ENCODE peak calls at places on chromosomes 3 and 15, in four cellular contexts. M, Z, F and B are unnamed samples.

GRCh38 chr3:10556312-10556711 is 50.9 kb upstream of the ATP2B2 start:
- DNase-seq in M (no peak), Z (no peak), F (no peak), B (no peak)

GRCh38 chr15:45307230-45307924 is 55.3 kb downstream of the SLC28A2 start:
- DNase-seq in M (no peak), Z (peak), F (peak), B (peak)

GRCh38 chr3:46662771-46663551 is 30.5 kb downstream of the ALS2CL start:
- DNase-seq in M (no peak), Z (no peak), F (no peak), B (no peak)

GRCh38 chr3:4399476-4399875 is 67.6 kb downstream of the SUMF1 start:
- DNase-seq in M (no peak), Z (no peak), F (no peak), B (no peak)

GRCh38 chr3:76970006-76970680 is 69.8 kb upstream of the ROBO2 start:
- DNase-seq in M (no peak), Z (no peak), F (no peak), B (peak)

GRCh38 chr3:11085078-11085840 is 69.0 kb upstream of the HRH1 start:
- DNase-seq in M (no peak), Z (no peak), F (no peak), B (no peak)

GRCh38 chr3:158152186-158152585 is 42.3 kb downstream of the RSRC1 start:
- DNase-seq in M (no peak), Z (no peak), F (no peak), B (no peak)

GRCh38 chr3:145780301-145780700 is 380.7 kb downstream of the PLOD2 start:
- DNase-seq in M (no peak), Z (no peak), F (no peak), B (no peak)

GRCh38 chr15:84001655-84002054 is 233.9 kb upstream of the GOLGA6L4 start:
- DNase-seq in M (no peak), Z (no peak), F (no peak), B (no peak)

GRCh38 chr15:37891754-37892368 is 42.6 kb upstream of the TMCO5A start:
- DNase-seq in M (peak), Z (no peak), F (peak), B (peak)

GRCh38 chr3:126613481-126614187 is 41.3 kb downstream of the TXNRD3 start:
- DNase-seq in M (no peak), Z (no peak), F (no peak), B (no peak)

GRCh38 chr3:188664795-188665194 is 507.0 kb upstream of the TPRG1 start:
- DNase-seq in M (no peak), Z (no peak), F (peak), B (peak)

GRCh38 chr15:44194397-44195150 is 497 bp downstream of the FRMD5 start:
- DNase-seq in M (peak), Z (no peak), F (no peak), B (no peak)

GRCh38 chr3:24270204-24270671 is 224.4 kb downstream of the THRB start:
- DNase-seq in M (no peak), Z (no peak), F (no peak), B (no peak)

GRCh38 chr15:49693491-49693890 is 72.6 kb downstream of the DTWD1 start:
- DNase-seq in M (no peak), Z (no peak), F (no peak), B (no peak)

GRCh38 chr3:78880588-78881461 is 887.0 kb downstream of the ROBO1 start:
- DNase-seq in M (no peak), Z (no peak), F (no peak), B (no peak)

GRCh38 chr15:55587321-55588069 is 650 bp downstream of the PYGO1 start:
- DNase-seq in M (no peak), Z (no peak), F (peak), B (peak)

GRCh38 chr3:64382171-64382570 is 156.9 kb upstream of the PRICKLE2 start:
- DNase-seq in M (no peak), Z (no peak), F (no peak), B (no peak)

GRCh38 chr3:121165397-121165837 is 257.4 kb downstream of the STXBP5L start:
- DNase-seq in M (no peak), Z (no peak), F (no peak), B (peak)

GRCh38 chr15:78212546-78213424 is 21.6 kb downstream of the ACSBG1 start:
- DNase-seq in M (peak), Z (no peak), F (peak), B (no peak)

GRCh38 chr15:42313463-42313862 is 40.2 kb upstream of the TMEM87A start:
- DNase-seq in M (no peak), Z (no peak), F (peak), B (peak)

DNA sequence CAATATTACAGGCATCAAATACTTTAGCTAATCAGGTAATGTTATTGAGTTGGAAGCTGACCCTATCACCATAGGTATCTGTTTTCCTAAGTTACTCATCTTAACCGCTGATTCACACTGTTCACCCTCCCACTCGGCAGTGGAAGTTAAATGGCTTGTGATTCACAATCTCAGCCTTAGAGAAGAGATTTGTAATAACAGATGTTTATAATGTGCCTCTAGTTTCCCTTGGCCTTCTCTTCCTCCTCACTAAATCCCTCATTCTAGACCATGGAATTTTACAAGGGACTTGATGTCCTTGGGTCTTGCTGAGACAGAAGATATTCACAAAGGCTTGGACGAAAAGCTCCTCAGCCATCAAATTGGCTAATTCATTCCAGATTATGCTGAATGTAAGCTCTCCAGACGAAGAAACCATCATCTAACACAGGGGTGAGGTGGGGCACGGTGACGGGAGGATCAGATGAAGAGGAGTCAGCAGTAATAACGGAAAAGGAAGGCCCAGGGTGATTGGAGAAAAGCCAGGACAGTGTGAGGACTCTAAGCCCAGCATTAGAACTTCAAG is 931.7 kb downstream of the MCTP2 start:
- DNase-seq in M (no peak), Z (no peak), F (no peak), B (no peak)
- TF ChIP-seq POLR2AphosphoS5 in M (no peak), Z (no peak), F (no peak), B (no peak)

GRCh38 chr3:33636125-33636855 is 81.8 kb downstream of the CLASP2 start:
- DNase-seq in M (peak), Z (no peak), F (peak), B (peak)
- TF ChIP-seq JUNB in M (no peak), Z (no peak), F (no peak), B (no peak)

GRCh38 chr15:98878172-98878571 is 129.4 kb downstream of the PGPEP1L start:
- DNase-seq in M (no peak), Z (no peak), F (no peak), B (no peak)
- TF ChIP-seq POLR2AphosphoS5 in M (no peak), Z (no peak), F (no peak), B (no peak)

DNA sequence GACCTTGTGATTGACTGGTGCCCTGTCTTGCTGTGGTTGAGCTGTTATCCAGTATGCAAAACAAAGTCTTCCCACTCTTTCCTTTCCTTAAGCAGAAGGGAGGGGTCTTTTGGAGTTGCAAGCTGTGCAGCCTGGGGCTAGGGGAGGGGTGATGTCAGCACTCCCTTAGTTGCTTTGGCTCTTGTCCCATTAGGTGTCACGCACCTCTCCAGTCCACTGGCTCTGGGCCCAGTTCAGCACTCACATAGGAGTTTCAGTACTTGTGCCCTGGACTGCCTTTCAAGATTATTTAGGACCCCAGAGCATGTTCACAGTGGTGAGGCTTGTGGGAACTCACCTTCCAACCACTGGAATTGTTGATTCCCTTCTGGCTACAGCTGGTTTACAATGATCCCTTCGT is 238.6 kb downstream of the DOCK3 start:
- DNase-seq in M (no peak), Z (no peak), F (no peak), B (no peak)
- TF ChIP-seq JUNB in M (no peak), Z (no peak), F (no peak), B (no peak)

GRCh38 chr3:152360966-152361365 is 92.2 kb downstream of the MBNL1 start:
- DNase-seq in M (no peak), Z (no peak), F (no peak), B (no peak)
- TF ChIP-seq POLR2AphosphoS5 in M (no peak), Z (no peak), F (no peak), B (no peak)

GRCh38 chr15:69600556-69601085 is 148.0 kb downstream of the RPLP1 start:
- DNase-seq in M (no peak), Z (no peak), F (no peak), B (no peak)

GRCh38 chr15:69604050-69604378 is 151.4 kb downstream of the RPLP1 start:
- DNase-seq in M (no peak), Z (no peak), F (peak), B (peak)

GRCh38 chr15:69603369-69604049 is 150.9 kb downstream of the RPLP1 start:
- DNase-seq in M (no peak), Z (no peak), F (no peak), B (no peak)

GRCh38 chr15:69602095-69602494 is 149.5 kb downstream of the RPLP1 start:
- DNase-seq in M (no peak), Z (no peak), F (no peak), B (no peak)

DNA sequence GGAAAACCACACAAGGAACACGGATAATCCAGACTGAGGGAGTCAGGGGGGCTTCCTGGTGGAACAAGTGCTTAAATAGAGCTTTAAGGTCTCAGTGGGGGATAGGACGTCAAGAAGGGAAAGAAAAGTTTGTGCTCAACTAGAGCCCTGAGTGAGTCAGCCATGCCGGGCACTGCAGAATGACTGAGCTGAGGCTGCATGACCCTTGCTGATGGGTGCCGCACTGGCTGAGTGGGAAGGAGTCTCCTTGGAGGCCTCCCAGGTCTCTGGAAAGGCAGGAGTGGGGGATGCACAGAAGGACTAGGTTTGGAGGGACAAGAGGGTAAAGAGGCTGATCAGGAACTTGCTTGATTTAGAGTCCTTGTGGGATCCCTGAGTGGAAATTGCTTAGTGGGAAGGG is 150.3 kb downstream of the RPLP1 start:
- DNase-seq in M (no peak), Z (no peak), F (no peak), B (no peak)
- TF ChIP-seq JUNB in M (no peak), Z (no peak), F (no peak), B (no peak)

GRCh38 chr3:124275421-124275820 is 283.5 kb upstream of the ROPN1 start:
- DNase-seq in M (no peak), Z (no peak), F (no peak), B (no peak)
- TF ChIP-seq POLR2AphosphoS5 in M (no peak), Z (no peak), F (no peak), B (no peak)

GRCh38 chr3:136378011-136378410 is 127.9 kb downstream of the PCCB start:
- DNase-seq in M (no peak), Z (no peak), F (no peak), B (no peak)

GRCh38 chr3:136381051-136381450 is 130.9 kb downstream of the PCCB start:
- DNase-seq in M (no peak), Z (no peak), F (no peak), B (no peak)

GRCh38 chr3:136380530-136380929 is 130.4 kb downstream of the PCCB start:
- DNase-seq in M (no peak), Z (no peak), F (no peak), B (no peak)

GRCh38 chr3:136377499-136377898 is 127.4 kb downstream of the PCCB start:
- DNase-seq in M (no peak), Z (no peak), F (no peak), B (no peak)
- TF ChIP-seq JUNB in M (no peak), Z (no peak), F (no peak), B (no peak)

GRCh38 chr3:39144095-39144747 is 9.2 kb downstream of the CSRNP1 start:
- DNase-seq in M (no peak), Z (no peak), F (no peak), B (no peak)

GRCh38 chr3:39143051-39143885 is 10.1 kb downstream of the CSRNP1 start:
- DNase-seq in M (no peak), Z (no peak), F (no peak), B (no peak)

GRCh38 chr3:39141211-39141995 is 12.0 kb downstream of the CSRNP1 start:
- DNase-seq in M (no peak), Z (no peak), F (no peak), B (no peak)

GRCh38 chr3:39140341-39140971 is 12.9 kb downstream of the CSRNP1 start:
- DNase-seq in M (no peak), Z (no peak), F (no peak), B (no peak)

GRCh38 chr3:39142067-39142466 is 11.3 kb downstream of the CSRNP1 start:
- DNase-seq in M (no peak), Z (no peak), F (no peak), B (no peak)
- TF ChIP-seq POLR2AphosphoS5 in M (peak), Z (no peak), F (peak), B (no peak)